ENCODE peak calls at places on chromosome 18, in five cellular contexts. One of them, this sample, is unnamed.
A peak's percentile ranks its signal among the peaks of the same experiment; 100 is the strongest.

GRCh38 chr18:68714356-68714706 is 577 bp downstream of the TMX3 start:
- DNase-seq in K562: peak; percentile 25
- DNase-seq in H1: peak; percentile 48
- DNase-seq in GM12878: no peak
- DNase-seq in HepG2: peak; percentile 4
- DNase-seq in this sample: no peak

GRCh38 chr18:23662309-23663263 is at the start of gene ANKRD29:
- DNase-seq in HepG2: no peak
- DNase-seq in H1: peak; percentile 73
- DNase-seq in K562: no peak
- DNase-seq in GM12878: no peak
- DNase-seq in this sample: no peak

GRCh38 chr18:9147440-9148238 is 11.1 kb downstream of the ANKRD12 start:
- DNase-seq in H1: no peak
- DNase-seq in HepG2: peak; percentile 72
- DNase-seq in K562: peak; percentile 62
- DNase-seq in GM12878: peak; percentile 53
- DNase-seq in this sample: peak; percentile 48

GRCh38 chr18:43601432-43601831 is 324.1 kb upstream of the SYT4 start:
- DNase-seq in GM12878: no peak
- DNase-seq in H1: no peak
- DNase-seq in K562: no peak
- DNase-seq in HepG2: no peak
- DNase-seq in this sample: no peak

GRCh38 chr18:45066868-45067267 is 386.2 kb downstream of the SETBP1 start:
- DNase-seq in HepG2: no peak
- DNase-seq in GM12878: peak; percentile 2
- DNase-seq in H1: no peak
- DNase-seq in K562: peak; percentile 18
- DNase-seq in this sample: no peak

GRCh38 chr18:58438161-58438983 is 190.5 kb downstream of the ALPK2 start:
- DNase-seq in HepG2: no peak
- DNase-seq in H1: no peak
- DNase-seq in GM12878: no peak
- DNase-seq in K562: no peak
- DNase-seq in this sample: no peak

GRCh38 chr18:32735781-32736180 is 37.0 kb downstream of the KLHL14 start:
- DNase-seq in H1: no peak
- DNase-seq in GM12878: no peak
- DNase-seq in HepG2: peak; percentile 23
- DNase-seq in K562: no peak
- DNase-seq in this sample: no peak

GRCh38 chr18:73959341-73959740 is 188.3 kb downstream of the FBXO15 start:
- DNase-seq in H1: no peak
- DNase-seq in K562: no peak
- DNase-seq in HepG2: no peak
- DNase-seq in GM12878: no peak
- DNase-seq in this sample: no peak

GRCh38 chr18:76573325-76574025 is 78.4 kb upstream of the ZNF516 start:
- DNase-seq in HepG2: no peak
- DNase-seq in K562: no peak
- DNase-seq in H1: no peak
- DNase-seq in GM12878: no peak
- DNase-seq in this sample: no peak

GRCh38 chr18:62856294-62856693 is 141.0 kb downstream of the PHLPP1 start:
- DNase-seq in HepG2: no peak
- DNase-seq in H1: no peak
- DNase-seq in K562: no peak
- DNase-seq in GM12878: no peak
- DNase-seq in this sample: no peak

GRCh38 chr18:79531926-79532689 is 136.4 kb downstream of the NFATC1 start:
- DNase-seq in K562: no peak
- DNase-seq in H1: no peak
- DNase-seq in GM12878: no peak
- DNase-seq in HepG2: no peak
- DNase-seq in this sample: no peak

GRCh38 chr18:25516747-25517498 is 165.0 kb upstream of the ZNF521 start:
- DNase-seq in HepG2: no peak
- DNase-seq in GM12878: no peak
- DNase-seq in K562: no peak
- DNase-seq in H1: no peak
- DNase-seq in this sample: no peak

GRCh38 chr18:5759169-5759568 is 136.2 kb downstream of the TMEM200C start:
- DNase-seq in HepG2: no peak
- DNase-seq in H1: no peak
- DNase-seq in K562: no peak
- DNase-seq in GM12878: no peak
- DNase-seq in this sample: no peak

GRCh38 chr18:13797157-13797611 is 26.8 kb upstream of the MC5R start:
- DNase-seq in K562: no peak
- DNase-seq in H1: no peak
- DNase-seq in GM12878: no peak
- DNase-seq in HepG2: peak; percentile 7
- DNase-seq in this sample: no peak

GRCh38 chr18:6326566-6326965 is 88.1 kb downstream of the L3MBTL4 start:
- DNase-seq in K562: no peak
- DNase-seq in H1: no peak
- DNase-seq in GM12878: no peak
- DNase-seq in HepG2: no peak
- DNase-seq in this sample: no peak

GRCh38 chr18:59070181-59070912 is 69.3 kb upstream of the SEC11C start:
- DNase-seq in H1: peak; percentile 98
- DNase-seq in K562: peak; percentile 47
- DNase-seq in HepG2: peak; percentile 54
- DNase-seq in GM12878: no peak
- DNase-seq in this sample: peak; percentile 77

GRCh38 chr18:45774065-45774521 is 50.1 kb downstream of the SLC14A1 start:
- DNase-seq in GM12878: no peak
- DNase-seq in H1: no peak
- DNase-seq in HepG2: no peak
- DNase-seq in K562: no peak
- DNase-seq in this sample: no peak

GRCh38 chr18:70288851-70289328 is at the start of gene SOCS6:
- DNase-seq in HepG2: no peak
- DNase-seq in GM12878: no peak
- DNase-seq in K562: no peak
- DNase-seq in H1: peak; percentile 76
- DNase-seq in this sample: no peak

GRCh38 chr18:73235491-73235890 is 367.7 kb upstream of the NETO1 start:
- DNase-seq in K562: no peak
- DNase-seq in H1: no peak
- DNase-seq in HepG2: peak; percentile 2
- DNase-seq in GM12878: peak; percentile 11
- DNase-seq in this sample: no peak

GRCh38 chr18:69838620-69839411 is 108.9 kb downstream of the CD226 start:
- DNase-seq in GM12878: peak; percentile 13
- DNase-seq in K562: peak; percentile 67
- DNase-seq in H1: peak; percentile 59
- DNase-seq in HepG2: peak; percentile 18
- DNase-seq in this sample: peak; percentile 90

GRCh38 chr18:24016643-24017042 is 2.1 kb downstream of the TTC39C start:
- DNase-seq in K562: no peak
- DNase-seq in GM12878: no peak
- DNase-seq in H1: no peak
- DNase-seq in HepG2: peak; percentile 52
- DNase-seq in this sample: peak; percentile 26

GRCh38 chr18:77522031-77522675 is 272.5 kb downstream of the GALR1 start:
- DNase-seq in HepG2: no peak
- DNase-seq in H1: no peak
- DNase-seq in GM12878: no peak
- DNase-seq in K562: no peak
- DNase-seq in this sample: no peak

GRCh38 chr18:79050005-79050404 is 19.2 kb upstream of the ATP9B start:
- DNase-seq in HepG2: no peak
- DNase-seq in K562: no peak
- DNase-seq in GM12878: no peak
- DNase-seq in H1: no peak
- DNase-seq in this sample: no peak

GRCh38 chr18:34890486-34891085 is 150.6 kb upstream of the MAPRE2 start:
- DNase-seq in K562: no peak
- DNase-seq in GM12878: no peak
- DNase-seq in H1: no peak
- DNase-seq in HepG2: no peak
- DNase-seq in this sample: no peak

GRCh38 chr18:47983946-47984345 is 53.5 kb upstream of the SMAD2 start:
- DNase-seq in HepG2: no peak
- DNase-seq in K562: no peak
- DNase-seq in H1: no peak
- DNase-seq in GM12878: no peak
- DNase-seq in this sample: no peak

GRCh38 chr18:51668101-51668500 is 470.6 kb upstream of the MEX3C start:
- DNase-seq in H1: peak; percentile 90
- DNase-seq in GM12878: no peak
- DNase-seq in HepG2: peak; percentile 41
- DNase-seq in K562: peak; percentile 20
- DNase-seq in this sample: peak; percentile 8

GRCh38 chr18:50654658-50655550 is 95.0 kb downstream of the MAPK4 start:
- DNase-seq in HepG2: peak; percentile 27
- DNase-seq in K562: no peak
- DNase-seq in GM12878: no peak
- DNase-seq in H1: no peak
- DNase-seq in this sample: no peak

GRCh38 chr18:37483221-37483971 is 82.2 kb downstream of the CELF4 start:
- DNase-seq in HepG2: no peak
- DNase-seq in GM12878: no peak
- DNase-seq in H1: no peak
- DNase-seq in K562: no peak
- DNase-seq in this sample: no peak

GRCh38 chr18:80105369-80106167 is 3.5 kb upstream of the ADNP2 start:
- DNase-seq in K562: peak; percentile 10
- DNase-seq in HepG2: no peak
- DNase-seq in GM12878: peak; percentile 55
- DNase-seq in H1: no peak
- DNase-seq in this sample: no peak

GRCh38 chr18:65425366-65425765 is 325.4 kb upstream of the CDH7 start:
- DNase-seq in HepG2: no peak
- DNase-seq in H1: no peak
- DNase-seq in GM12878: no peak
- DNase-seq in K562: no peak
- DNase-seq in this sample: no peak

DNA sequence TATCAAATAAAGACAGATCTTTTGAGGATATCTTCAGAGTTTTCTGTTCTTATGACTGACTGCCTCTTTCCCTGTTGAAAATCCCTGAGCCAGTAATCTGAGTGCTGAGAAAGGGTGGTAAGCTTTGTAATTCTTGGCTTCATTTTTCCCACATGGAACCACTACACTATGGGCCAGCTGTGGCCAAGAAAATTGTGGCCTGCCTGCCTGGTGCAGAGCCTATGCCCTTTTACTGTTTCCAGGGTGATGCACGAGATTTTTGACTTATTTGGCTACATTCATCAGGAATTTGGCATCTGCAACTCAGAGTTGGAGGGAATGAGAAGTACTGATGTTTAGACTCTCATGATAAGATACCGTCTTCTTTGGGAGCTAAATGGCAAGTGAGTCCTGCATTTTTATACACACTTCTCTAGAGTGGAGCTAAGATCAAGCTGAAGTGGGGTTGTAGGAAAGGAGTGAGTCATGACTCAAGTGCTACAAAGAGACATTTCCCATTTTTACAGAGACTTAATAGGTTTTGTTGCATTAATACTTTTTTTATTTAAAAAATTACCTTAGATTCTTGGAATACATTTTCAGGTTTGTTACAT is 328.2 kb upstream of the CDH7 start:
- DNase-seq in H1: no peak
- DNase-seq in GM12878: no peak
- DNase-seq in HepG2: no peak
- DNase-seq in K562: no peak
- DNase-seq in this sample: no peak
- TF ChIP-seq EZH2 in H1: no peak
- TF ChIP-seq EZH2 in GM12878: no peak
- TF ChIP-seq EZH2 in HepG2: no peak
- TF ChIP-seq EZH2 in K562: no peak
- TF ChIP-seq EZH2 in this sample: no peak

DNA sequence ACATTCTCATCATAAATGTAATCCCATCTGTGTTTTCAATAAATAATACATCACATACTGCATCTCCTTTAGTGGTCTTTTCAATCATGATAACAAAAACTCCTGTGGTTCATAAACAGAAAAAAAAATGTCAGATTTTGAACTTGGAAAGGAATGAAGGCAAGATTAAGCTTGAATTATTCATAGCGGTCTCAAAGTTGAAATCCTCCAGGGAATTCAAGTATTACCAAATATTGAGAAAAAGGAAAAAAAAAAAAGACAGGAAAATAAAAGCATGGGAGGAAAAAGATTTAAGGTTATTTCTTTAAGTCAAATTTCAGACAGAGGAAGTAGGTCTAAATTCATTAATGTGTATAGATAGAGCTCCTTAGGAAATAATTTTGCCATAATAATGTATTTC is 92.1 kb downstream of the COLEC12 start:
- DNase-seq in K562: no peak
- DNase-seq in GM12878: no peak
- DNase-seq in H1: no peak
- DNase-seq in HepG2: no peak
- DNase-seq in this sample: no peak
- TF ChIP-seq RAD21 in K562: no peak
- TF ChIP-seq RAD21 in GM12878: no peak
- TF ChIP-seq RAD21 in H1: no peak
- TF ChIP-seq RAD21 in HepG2: no peak
- TF ChIP-seq RAD21 in this sample: no peak

GRCh38 chr18:57434177-57434535 is 1.0 kb upstream of the ONECUT2 start:
- DNase-seq in GM12878: no peak
- DNase-seq in H1: peak; percentile 56
- DNase-seq in K562: no peak
- DNase-seq in HepG2: no peak
- DNase-seq in this sample: no peak

GRCh38 chr18:57432118-57432517 is 3.1 kb upstream of the ONECUT2 start:
- DNase-seq in K562: no peak
- DNase-seq in GM12878: no peak
- DNase-seq in H1: no peak
- DNase-seq in HepG2: no peak
- DNase-seq in this sample: no peak

GRCh38 chr18:57431512-57432080 is 3.6 kb upstream of the ONECUT2 start:
- DNase-seq in HepG2: no peak
- DNase-seq in H1: no peak
- DNase-seq in GM12878: no peak
- DNase-seq in K562: no peak
- DNase-seq in this sample: no peak

GRCh38 chr18:57433492-57434176 is 1.5 kb upstream of the ONECUT2 start:
- DNase-seq in HepG2: no peak
- DNase-seq in K562: no peak
- DNase-seq in GM12878: no peak
- DNase-seq in H1: no peak
- DNase-seq in this sample: no peak

GRCh38 chr18:57432765-57433400 is 2.3 kb upstream of the ONECUT2 start:
- DNase-seq in K562: no peak
- DNase-seq in GM12878: no peak
- DNase-seq in H1: no peak
- DNase-seq in HepG2: no peak
- DNase-seq in this sample: no peak
- H3K4me3 ChIP-seq in K562: no peak overlapping the region
- H3K4me3 ChIP-seq in GM12878: no peak overlapping the region
- H3K4me3 ChIP-seq in H1: no peak overlapping the region
- H3K4me3 ChIP-seq in HepG2: peak overlapping the region; percentile 69
- H3K4me3 ChIP-seq in this sample: no peak overlapping the region

GRCh38 chr18:75455249-75456183 is 28.0 kb upstream of the SMIM21 start:
- DNase-seq in H1: peak; percentile 69
- DNase-seq in GM12878: no peak
- DNase-seq in HepG2: no peak
- DNase-seq in K562: no peak
- DNase-seq in this sample: no peak
- TF ChIP-seq EZH2 in H1: peak; percentile 84
- TF ChIP-seq EZH2 in GM12878: no peak
- TF ChIP-seq EZH2 in HepG2: no peak
- TF ChIP-seq EZH2 in K562: no peak
- TF ChIP-seq EZH2 in this sample: no peak

GRCh38 chr18:42087195-42087594 is 132.2 kb downstream of the PIK3C3 start:
- DNase-seq in H1: no peak
- DNase-seq in K562: peak; percentile 4
- DNase-seq in HepG2: no peak
- DNase-seq in GM12878: no peak
- DNase-seq in this sample: no peak
- TF ChIP-seq RAD21 in H1: no peak
- TF ChIP-seq RAD21 in K562: no peak
- TF ChIP-seq RAD21 in HepG2: no peak
- TF ChIP-seq RAD21 in GM12878: no peak
- TF ChIP-seq RAD21 in this sample: no peak